ENCODE peak calls at places on chromosomes 13 and 19, in four cellular contexts. Y is WTC11, M is HepG2, H is K562. G is an unnamed sample.

GRCh38 chr13:50358221-50358620 is 343.0 kb downstream of the KCNRG start:
- DNase-seq in Y (no peak), M (no peak), H (no peak), G (no peak)

GRCh38 chr13:106680796-106681482 is 113.0 kb upstream of the ARGLU1 start:
- DNase-seq in Y (peak), M (no peak), H (no peak), G (no peak)

GRCh38 chr13:74251778-74252519 is 117.7 kb upstream of the KLF12 start:
- DNase-seq in Y (no peak), M (no peak), H (no peak), G (no peak)

GRCh38 chr19:2167896-2168618 is 4.3 kb downstream of the DOT1L start:
- DNase-seq in Y (no peak), M (peak), H (no peak), G (no peak)

GRCh38 chr19:39409886-39410619 is 2.4 kb upstream of the PLEKHG2 start:
- DNase-seq in Y (peak), M (peak), H (peak), G (no peak)

GRCh38 chr13:109704771-109705628 is 81.4 kb downstream of the IRS2 start:
- DNase-seq in Y (no peak), M (no peak), H (no peak), G (no peak)

GRCh38 chr19:44683434-44684210 is 12.3 kb downstream of the CEACAM19 start:
- DNase-seq in Y (no peak), M (no peak), H (no peak), G (no peak)

GRCh38 chr19:1213391-1214286 is 8.1 kb downstream of the STK11 start:
- DNase-seq in Y (no peak), M (no peak), H (no peak), G (no peak)

GRCh38 chr19:19489804-19490204 is 25.5 kb downstream of the TSSK6 start:
- DNase-seq in Y (no peak), M (no peak), H (no peak), G (no peak)

GRCh38 chr13:99975626-99976025 is 4.1 kb upstream of the ZIC5 start:
- DNase-seq in Y (peak), M (no peak), H (no peak), G (no peak)

GRCh38 chr19:58203814-58204475 is 21.1 kb downstream of the ZNF274 start:
- DNase-seq in Y (peak), M (no peak), H (no peak), G (no peak)

GRCh38 chr19:7294571-7295212 is 478 bp upstream of the INSR start:
- DNase-seq in Y (peak), M (peak), H (peak), G (peak)

GRCh38 chr13:73220966-73221720 is 162.3 kb downstream of the KLF5 start:
- DNase-seq in Y (peak), M (no peak), H (no peak), G (no peak)

GRCh38 chr13:113934576-113934975 is 39.3 kb downstream of the C13orf46 start:
- DNase-seq in Y (no peak), M (no peak), H (no peak), G (no peak)

GRCh38 chr19:44345969-44346368 is 10.5 kb downstream of the ZNF112 start:
- DNase-seq in Y (no peak), M (no peak), H (no peak), G (no peak)

GRCh38 chr19:45075215-45076028 is 856 bp downstream of the ZNF296 start:
- DNase-seq in Y (peak), M (peak), H (peak), G (no peak)

GRCh38 chr19:56740478-56740877 is 68.9 kb upstream of the ZNF835 start:
- DNase-seq in Y (no peak), M (no peak), H (no peak), G (no peak)

GRCh38 chr13:100156786-100157185 is 67.9 kb downstream of the PCCA start:
- DNase-seq in Y (no peak), M (no peak), H (no peak), G (no peak)

GRCh38 chr19:19554074-19555023 is 16.3 kb downstream of the CILP2 start:
- DNase-seq in Y (peak), M (no peak), H (peak), G (peak)

GRCh38 chr13:110471833-110472162 is 89.7 kb downstream of the RAB20 start:
- DNase-seq in Y (no peak), M (no peak), H (peak), G (no peak)

GRCh38 chr13:111387026-111387871 is 66.8 kb downstream of the TEX29 start:
- DNase-seq in Y (no peak), M (no peak), H (no peak), G (no peak)

GRCh38 chr19:610071-610800 is 20.6 kb downstream of the HCN2 start:
- DNase-seq in Y (no peak), M (no peak), H (no peak), G (no peak)

GRCh38 chr13:40304391-40304790 is 362.1 kb downstream of the FOXO1 start:
- DNase-seq in Y (no peak), M (no peak), H (no peak), G (no peak)

GRCh38 chr13:99565478-99566124 is 64.3 kb downstream of the TM9SF2 start:
- DNase-seq in Y (peak), M (no peak), H (no peak), G (no peak)

GRCh38 chr13:80037505-80037888 is 303.4 kb downstream of the SPRY2 start:
- DNase-seq in Y (no peak), M (no peak), H (no peak), G (no peak)

GRCh38 chr19:821228-821975 is at the start of gene PLPPR3:
- DNase-seq in Y (no peak), M (no peak), H (peak), G (no peak)

GRCh38 chr19:30403583-30403982 is 31.4 kb downstream of the ZNF536 start:
- DNase-seq in Y (no peak), M (no peak), H (no peak), G (no peak)

DNA sequence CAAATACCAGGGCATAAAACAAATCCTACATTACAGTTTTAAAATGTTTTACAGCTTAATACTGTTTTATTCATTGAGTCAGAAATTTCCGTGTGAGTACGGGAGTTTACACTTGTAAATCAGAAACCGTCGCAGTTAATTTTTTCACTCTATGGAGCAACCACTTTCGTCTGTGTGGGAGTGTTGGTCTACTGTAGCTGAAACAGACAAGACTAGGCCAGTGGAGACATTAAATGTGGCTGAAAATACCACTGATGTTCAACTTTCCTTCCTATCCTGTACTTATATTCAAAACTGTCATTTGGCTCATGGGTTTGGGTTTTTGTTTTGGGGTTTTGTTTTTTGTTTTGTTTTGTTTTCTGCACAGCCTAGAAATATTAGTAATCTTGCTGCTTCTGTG is 268.7 kb downstream of the DCT start:
- DNase-seq in Y (no peak), M (no peak), H (no peak), G (peak)
- TF ChIP-seq ELF4 in Y (no peak), M (no peak), H (no peak), G (no peak)

GRCh38 chr19:53772943-53773342 is 51.2 kb downstream of the NLRP12 start:
- DNase-seq in Y (peak), M (peak), H (peak), G (peak)
- TF ChIP-seq ELF4 in Y (no peak), M (no peak), H (no peak), G (no peak)

DNA sequence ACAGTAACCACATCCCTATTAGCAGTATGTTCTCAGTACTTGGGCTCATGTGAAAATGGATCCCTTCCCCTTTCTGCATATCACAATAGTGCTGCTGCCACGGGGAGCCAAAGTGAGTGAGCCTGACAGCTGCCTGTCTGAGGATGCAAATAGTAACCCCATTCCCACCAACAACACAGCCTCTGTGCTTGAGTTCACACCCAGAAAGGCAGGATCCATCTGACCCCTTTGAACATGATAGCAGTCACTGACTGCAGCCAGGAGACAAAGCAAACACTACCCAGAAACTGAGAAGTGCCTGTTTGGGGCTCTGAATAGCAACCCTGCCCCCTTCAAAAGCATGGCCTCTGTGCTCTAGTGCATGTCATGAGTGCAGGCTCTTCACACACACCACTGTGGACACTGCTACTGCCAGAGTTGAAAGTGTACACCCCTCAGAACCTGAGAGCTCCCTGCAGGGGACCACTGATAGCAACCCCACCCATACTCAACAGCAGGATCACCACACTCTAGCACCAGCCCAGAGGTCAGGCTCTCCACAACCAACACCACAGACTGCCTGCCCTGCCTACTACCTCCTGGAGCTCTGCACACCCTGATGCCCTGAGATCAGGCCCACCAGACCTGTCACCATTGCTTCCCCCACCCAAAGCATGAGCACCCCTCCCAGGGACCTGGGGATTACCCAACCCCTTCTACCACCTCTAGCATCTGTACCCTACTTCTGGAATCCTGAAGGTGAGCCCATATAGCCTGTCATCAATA is 1563.5 kb upstream of the PRR20A start:
- DNase-seq in Y (no peak), M (no peak), H (no peak), G (no peak)
- TF ChIP-seq ELF4 in Y (no peak), M (no peak), H (no peak), G (no peak)

GRCh38 chr19:36073121-36073876 is 18.6 kb downstream of the WDR62 start:
- DNase-seq in Y (no peak), M (no peak), H (no peak), G (no peak)
- TF ChIP-seq ELF4 in Y (no peak), M (no peak), H (no peak), G (no peak)